ENCODE peak calls at places on chromosomes 4 and X, in nine cellular contexts. C is AG09319; J is lung microvascular endothelial cell; E is KG1; L is ACHN; P is HS-27A; Y is stimulated activated CD4-positive, alpha-beta T cell treated with anti-CD3 and anti-CD28 coated beads, TNF-alpha, amount 100 ng/mL, for 48 hours; R is WERI-Rb-1; N is Daoy. M is an unnamed sample.

GRCh38 chr4:165201806-165202205 is 5.6 kb upstream of the KLHL2 start:
- DNase-seq in P (no peak), N (no peak), J (no peak), E (no peak), Y (no peak), L (no peak), R (no peak), C (peak), M (no peak)

GRCh38 chrX:115560211-115560977 is 580 bp upstream of the PLS3 start:
- DNase-seq in C (no peak), J (no peak), N (peak), Y (no peak), L (peak), E (no peak), R (no peak), P (peak), M (peak)

GRCh38 chrX:19388064-19388679 is 44.4 kb downstream of the PDHA1 start:
- DNase-seq in J (no peak), E (no peak), N (no peak), C (no peak), R (no peak), Y (no peak), P (no peak), L (no peak), M (no peak)

GRCh38 chr4:185079271-185079905 is 61.1 kb downstream of the HELT start:
- DNase-seq in N (no peak), J (no peak), P (no peak), C (no peak), Y (no peak), L (no peak), R (no peak), E (no peak), M (no peak)

GRCh38 chrX:10519278-10519677 is 101.1 kb downstream of the MID1 start:
- DNase-seq in P (no peak), R (no peak), C (no peak), L (no peak), E (no peak), N (no peak), Y (no peak), J (no peak), M (no peak)

GRCh38 chr4:154928640-154929257 is 147.7 kb downstream of the RBM46 start:
- DNase-seq in N (no peak), Y (no peak), L (peak), E (no peak), C (peak), J (peak), P (peak), R (peak), M (peak)

GRCh38 chr4:124777007-124777406 is 64.5 kb upstream of the ANKRD50 start:
- DNase-seq in Y (no peak), P (no peak), L (no peak), N (no peak), J (peak), C (no peak), E (no peak), R (no peak), M (no peak)

GRCh38 chrX:19805054-19805690 is 82.2 kb downstream of the SH3KBP1 start:
- DNase-seq in Y (no peak), N (no peak), J (no peak), R (no peak), C (no peak), L (no peak), P (no peak), E (no peak), M (no peak)

GRCh38 chr4:74933562-74934015 is 673 bp downstream of the PARM1 start:
- DNase-seq in Y (no peak), E (no peak), N (peak), L (no peak), C (no peak), J (peak), P (no peak), R (no peak), M (no peak)

GRCh38 chrX:13774696-13775095 is 40.1 kb downstream of the OFD1 start:
- DNase-seq in R (no peak), L (no peak), P (no peak), C (no peak), J (no peak), Y (no peak), N (no peak), E (no peak), M (no peak)

GRCh38 chr4:588351-588849 is 12.3 kb upstream of the TMEM271 start:
- DNase-seq in L (no peak), N (no peak), C (no peak), R (no peak), E (no peak), Y (no peak), P (no peak), J (no peak), M (no peak)

GRCh38 chrX:43939187-43939926 is 33.8 kb downstream of the NDP start:
- DNase-seq in N (no peak), C (no peak), L (no peak), E (no peak), Y (no peak), R (no peak), J (peak), P (no peak), M (peak)

GRCh38 chr4:159464302-159464701 is 361.4 kb downstream of the RAPGEF2 start:
- DNase-seq in C (no peak), L (no peak), J (no peak), N (no peak), R (no peak), Y (no peak), P (no peak), E (no peak), M (no peak)

GRCh38 chr4:168485511-168485910 is 5.2 kb upstream of the DDX60L start:
- DNase-seq in R (no peak), C (no peak), Y (no peak), E (no peak), N (no peak), L (no peak), P (no peak), J (no peak), M (no peak)

GRCh38 chr4:17491196-17491595 is 20.7 kb downstream of the QDPR start:
- DNase-seq in C (no peak), L (no peak), N (no peak), P (no peak), Y (no peak), J (no peak), E (no peak), R (no peak), M (no peak)

GRCh38 chrX:118226060-118226428 is 109.4 kb upstream of the KLHL13 start:
- DNase-seq in E (no peak), N (peak), Y (no peak), R (no peak), L (peak), J (peak), C (no peak), P (peak), M (peak)

GRCh38 chrX:72094894-72095293 is 36.8 kb downstream of the RTL5 start:
- DNase-seq in Y (peak), R (no peak), N (no peak), E (no peak), C (no peak), P (no peak), L (no peak), J (peak), M (no peak)

GRCh38 chr4:173505924-173506779 is 23.9 kb downstream of the HAND2 start:
- DNase-seq in C (no peak), E (no peak), J (peak), R (peak), N (peak), Y (peak), L (peak), P (no peak), M (peak)

GRCh38 chrX:30219372-30219771 is 4.0 kb downstream of the MAGEB2 start:
- DNase-seq in Y (no peak), N (no peak), R (no peak), C (no peak), E (no peak), P (no peak), L (no peak), J (no peak), M (no peak)

GRCh38 chr4:105399535-105400161 is 74.2 kb downstream of the PPA2 start:
- DNase-seq in R (no peak), L (peak), E (no peak), N (peak), C (peak), P (peak), J (no peak), Y (no peak), M (peak)

GRCh38 chr4:31518796-31519250 is 798.7 kb downstream of the PCDH7 start:
- DNase-seq in R (no peak), P (peak), L (peak), Y (no peak), J (no peak), N (no peak), C (peak), E (no peak), M (peak)